ENCODE peak calls at places on chromosomes 3 and 15, in ten cellular contexts. M, U, Y, A, I, B, J, N, D and H are unnamed samples.

GRCh38 chr15:47283231-47283630 is 434.1 kb upstream of the SEMA6D start:
- DNase-seq in Y (no peak), I (no peak), J (no peak), M (no peak), D (no peak), U (no peak), B (no peak), N (no peak), A (no peak), H (no peak)

GRCh38 chr3:40307176-40307575 is 2.3 kb upstream of the EIF1B start:
- DNase-seq in U (no peak), I (no peak), M (no peak), A (no peak), B (no peak), Y (no peak), J (no peak), D (no peak), N (no peak), H (no peak)

GRCh38 chr3:63613561-63613960 is 38.9 kb upstream of the SNTN start:
- DNase-seq in Y (no peak), D (no peak), N (no peak), I (no peak), B (no peak), A (no peak), U (no peak), M (no peak), J (no peak), H (no peak)

GRCh38 chr15:71680079-71680461 is 130.3 kb upstream of the NR2E3 start:
- DNase-seq in U (no peak), A (no peak), J (peak; percentile 28), M (no peak), Y (no peak), B (no peak), I (peak; percentile 45), D (no peak), N (no peak), H (no peak)

GRCh38 chr15:78244101-78244500 is 9.7 kb upstream of the ACSBG1 start:
- DNase-seq in I (no peak), J (peak; percentile 32), N (no peak), A (peak; percentile 75), M (no peak), D (peak; percentile 76), B (no peak), Y (no peak), U (no peak), H (no peak)

GRCh38 chr3:86995537-86995936 is 4.6 kb upstream of the VGLL3 start:
- DNase-seq in B (no peak), Y (no peak), I (no peak), J (no peak), D (no peak), M (no peak), U (no peak), A (no peak), N (no peak), H (no peak)

GRCh38 chr15:93030430-93031102 is 58.4 kb downstream of the RGMA start:
- DNase-seq in I (peak; percentile 64), U (peak; percentile 56), D (peak; percentile 53), B (peak; percentile 80), N (peak; percentile 75), Y (peak; percentile 85), M (peak; percentile 81), J (peak; percentile 77), A (peak; percentile 81), H (peak; percentile 59)

GRCh38 chr3:153113553-153113952 is 48.5 kb upstream of the RAP2B start:
- DNase-seq in D (no peak), Y (no peak), N (no peak), U (no peak), J (no peak), I (no peak), A (no peak), M (no peak), B (no peak), H (no peak)

GRCh38 chr3:168883145-168883544 is 780.4 kb downstream of the MECOM start:
- DNase-seq in N (no peak), M (no peak), D (no peak), Y (no peak), B (no peak), U (no peak), I (no peak), A (no peak), J (no peak), H (no peak)

GRCh38 chr3:150384517-150385212 is 23.4 kb upstream of the TSC22D2 start:
- DNase-seq in Y (no peak), B (peak; percentile 37), N (peak; percentile 45), A (peak; percentile 72), D (peak; percentile 67), J (no peak), I (no peak), M (no peak), U (no peak), H (no peak)

GRCh38 chr15:69595009-69595825 is 142.6 kb downstream of the RPLP1 start:
- DNase-seq in J (peak; percentile 80), A (no peak), I (no peak), N (peak; percentile 91), Y (peak; percentile 88), M (no peak), D (no peak), B (no peak), U (no peak), H (no peak)

DNA sequence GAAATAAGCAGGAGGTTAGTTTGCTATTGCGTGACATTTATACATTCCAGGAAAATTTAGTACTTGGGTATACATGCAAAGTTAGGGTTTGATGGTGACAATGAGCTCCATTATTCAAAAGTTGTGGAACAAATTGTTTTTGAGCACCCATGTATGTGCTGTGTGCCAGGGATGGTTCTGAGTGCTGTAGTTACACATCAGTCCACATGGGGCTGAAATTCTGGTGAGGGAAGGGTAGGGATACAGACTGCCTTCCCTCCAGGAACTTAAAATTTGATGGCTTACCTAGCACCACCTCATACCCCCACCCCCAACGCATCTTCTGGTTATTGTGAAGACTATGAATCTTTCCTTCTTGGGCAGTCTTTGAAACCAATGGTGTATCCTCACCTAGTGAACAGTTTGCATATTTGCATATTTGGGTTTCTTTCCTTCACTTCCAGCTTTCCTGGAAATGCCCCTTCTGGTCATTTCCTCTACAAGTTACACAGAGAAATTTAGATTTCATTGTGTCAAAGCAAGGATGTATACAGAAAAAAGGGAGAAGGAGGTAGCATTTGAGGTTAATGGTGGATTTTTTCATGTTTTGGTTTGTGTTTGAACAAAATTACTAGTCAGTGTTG is 222.0 kb upstream of the IL12A start:
- DNase-seq in Y (no peak), A (peak; percentile 39), J (no peak), B (no peak), I (peak; percentile 55), U (no peak), N (no peak), D (no peak), M (no peak), H (peak; percentile 38)
- TF ChIP-seq POLR2A in Y (no peak), A (no peak), J (no peak), B (no peak), I (no peak), U (no peak), N (no peak), D (no peak), M (no peak), H (no peak)

GRCh38 chr3:141399979-141400971 is 32.0 kb downstream of the ZBTB38 start:
- DNase-seq in J (no peak), U (no peak), A (no peak), D (no peak), I (no peak), B (no peak), Y (no peak), M (no peak), N (no peak), H (no peak)
- TF ChIP-seq POLR2A in J (no peak), U (no peak), A (no peak), D (no peak), I (no peak), B (peak; percentile 28), Y (no peak), M (no peak), N (no peak), H (no peak)

DNA sequence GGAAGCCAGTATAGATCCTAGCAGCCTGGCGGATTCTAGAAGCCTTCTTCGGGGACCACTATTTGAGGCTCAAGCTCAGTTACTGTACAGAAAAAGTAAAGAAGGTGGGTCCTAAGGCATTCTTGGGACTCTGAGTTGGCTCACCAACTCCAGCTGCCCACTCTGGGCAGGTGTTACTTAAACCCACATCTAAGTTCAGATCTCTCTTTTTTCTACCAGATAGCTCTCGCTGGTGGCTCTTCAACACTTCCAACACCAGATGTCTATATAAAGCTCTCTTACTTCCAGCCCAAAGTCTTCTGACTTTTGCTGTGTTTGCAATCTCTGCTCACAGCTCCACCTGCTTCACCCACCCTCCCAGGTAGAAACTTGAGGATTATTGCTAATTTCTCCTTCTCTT is 232.8 kb upstream of the TPRG1 start:
- DNase-seq in I (no peak), U (no peak), M (no peak), J (no peak), D (no peak), B (no peak), A (no peak), N (no peak), Y (no peak), H (no peak)
- TF ChIP-seq POLR2A in I (no peak), U (no peak), M (no peak), J (no peak), D (no peak), B (no peak), A (no peak), N (no peak), Y (no peak), H (no peak)

GRCh38 chr3:136023264-136023978 is 57.9 kb downstream of the PPP2R3A start:
- DNase-seq in M (no peak), Y (no peak), N (no peak), B (no peak), J (no peak), A (no peak), I (no peak), D (no peak), U (no peak), H (no peak)

GRCh38 chr3:136021798-136022197 is 56.3 kb downstream of the PPP2R3A start:
- DNase-seq in B (no peak), U (no peak), Y (no peak), A (no peak), N (no peak), M (no peak), I (no peak), D (no peak), J (no peak), H (no peak)

GRCh38 chr3:136018876-136019275 is 53.3 kb downstream of the PPP2R3A start:
- DNase-seq in B (no peak), M (no peak), I (no peak), U (no peak), Y (no peak), J (no peak), N (no peak), A (no peak), D (no peak), H (no peak)

DNA sequence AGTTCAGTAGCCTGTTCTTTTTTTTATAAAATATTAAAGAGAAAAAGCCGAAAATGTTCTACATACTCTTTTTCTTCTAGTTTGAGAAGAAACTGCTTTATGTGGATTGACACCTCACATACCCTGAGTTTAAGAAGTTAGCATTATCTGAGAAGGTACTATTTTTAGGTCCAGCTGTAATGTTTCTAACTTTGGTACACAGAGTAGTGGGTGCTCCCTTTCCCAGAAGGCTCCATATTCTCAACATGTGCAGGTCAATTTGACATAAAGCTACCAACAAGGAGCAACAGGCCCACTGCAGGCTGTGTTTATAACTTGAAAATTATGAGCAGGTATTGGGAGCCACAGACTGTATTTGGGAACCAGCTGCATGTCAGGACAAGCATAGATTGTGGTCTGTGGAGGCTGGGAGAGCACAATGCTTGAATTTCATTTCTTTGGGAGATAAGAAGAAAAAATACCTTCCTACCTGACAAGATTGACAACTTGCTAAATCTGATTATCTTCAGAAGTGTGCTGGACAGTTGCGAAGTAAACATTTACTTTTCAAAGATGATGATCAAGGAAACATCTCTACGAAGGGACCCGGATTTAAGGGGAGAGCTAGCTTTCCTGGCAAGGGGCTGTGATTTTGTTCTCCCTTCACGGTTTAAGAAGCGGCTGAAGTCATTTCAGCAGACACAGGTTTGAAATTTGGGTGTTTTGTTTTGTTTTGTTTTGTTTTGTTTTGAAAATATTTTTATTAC is 57.2 kb downstream of the PPP2R3A start:
- DNase-seq in I (no peak), N (no peak), A (no peak), B (no peak), J (no peak), Y (no peak), M (no peak), D (no peak), U (no peak), H (no peak)
- TF ChIP-seq POLR2A in I (no peak), N (no peak), A (no peak), B (no peak), J (no peak), Y (no peak), M (no peak), D (no peak), U (no peak), H (no peak)